ENCODE peak calls at places on chromosomes 5 and 9, in four cellular contexts. W is mesendoderm, M is heart right ventricle, Y is sigmoid colon. A is an unnamed sample.
A peak's percentile ranks its signal among the peaks of the same experiment; 100 is the strongest.

GRCh38 chr5:95375591-95375990 is 15.6 kb upstream of the FAM81B start:
- DNase-seq in W (no peak), Y (no peak), M (no peak), A (no peak)

GRCh38 chr5:119153629-119154028 is 82.7 kb downstream of the DMXL1 start:
- DNase-seq in M (no peak), Y (no peak), W (no peak), A (no peak)

GRCh38 chr9:70120834-70121510 is 77.3 kb downstream of the MAMDC2 start:
- DNase-seq in Y (peak; percentile 89), W (peak; percentile 51), M (peak; percentile 66), A (no peak)

GRCh38 chr9:92663951-92664350 is 6.0 kb downstream of the IPPK start:
- DNase-seq in W (no peak), M (no peak), Y (no peak), A (no peak)

GRCh38 chr5:167207081-167207480 is 1084.4 kb upstream of the WWC1 start:
- DNase-seq in M (no peak), Y (peak; percentile 69), W (no peak), A (no peak)

GRCh38 chr5:113166710-113167366 is 190.2 kb downstream of the DCP2 start:
- DNase-seq in W (no peak), M (no peak), Y (no peak), A (no peak)

GRCh38 chr5:144698454-144698853 is 527.8 kb downstream of the KCTD16 start:
- DNase-seq in M (no peak), Y (no peak), W (peak; percentile 67), A (no peak)

GRCh38 chr9:89122944-89123343 is 55.7 kb downstream of the SHC3 start:
- DNase-seq in M (no peak), W (no peak), Y (no peak), A (no peak)

GRCh38 chr5:114362977-114363721 is 1.3 kb downstream of the KCNN2 start:
- DNase-seq in W (peak; percentile 43), M (no peak), Y (no peak), A (no peak)

GRCh38 chr5:119036101-119036762 is 34.7 kb upstream of the DMXL1 start:
- DNase-seq in M (no peak), W (no peak), Y (no peak), A (no peak)

GRCh38 chr5:125657936-125658335 is 765.3 kb upstream of the GRAMD2B start:
- DNase-seq in M (no peak), W (no peak), Y (no peak), A (no peak)

GRCh38 chr5:3359642-3360041 is 236.0 kb upstream of the IRX1 start:
- DNase-seq in M (no peak), W (no peak), Y (no peak), A (no peak)

GRCh38 chr5:61597684-61598083 is 265.6 kb downstream of the ZSWIM6 start:
- DNase-seq in W (no peak), M (no peak), Y (no peak), A (no peak)

GRCh38 chr5:171067540-171068130 is 205.8 kb downstream of the RANBP17 start:
- DNase-seq in M (no peak), W (no peak), Y (no peak), A (no peak)

GRCh38 chr9:20784196-20784595 is 100.1 kb downstream of the FOCAD start:
- DNase-seq in M (no peak), Y (no peak), W (no peak), A (no peak)

GRCh38 chr9:84169240-84169639 is 171.3 kb downstream of the SLC28A3 start:
- DNase-seq in M (no peak), W (no peak), Y (no peak), A (no peak)

GRCh38 chr9:14029811-14030210 is 284.1 kb downstream of the NFIB start:
- DNase-seq in Y (no peak), W (no peak), M (no peak), A (no peak)

GRCh38 chr5:172778223-172778814 is 7.3 kb upstream of the DUSP1 start:
- DNase-seq in W (peak; percentile 70), M (no peak), Y (peak; percentile 80), A (no peak)

GRCh38 chr5:76252437-76252836 is 150.6 kb upstream of the IQGAP2 start:
- DNase-seq in M (no peak), W (no peak), Y (no peak), A (no peak)

GRCh38 chr5:88889165-88890069 is 6.4 kb upstream of the MEF2C start:
- DNase-seq in Y (peak; percentile 86), W (peak; percentile 46), M (peak; percentile 71), A (no peak)

GRCh38 chr5:124901081-124901480 is 154.6 kb upstream of the ZNF608 start:
- DNase-seq in Y (no peak), M (no peak), W (no peak), A (no peak)

GRCh38 chr5:89342106-89342876 is 459.3 kb upstream of the MEF2C start:
- DNase-seq in M (no peak), W (no peak), Y (no peak), A (no peak)

GRCh38 chr5:77644443-77645157 is 6.1 kb upstream of the OTP start:
- DNase-seq in M (no peak), Y (no peak), W (peak; percentile 58), A (no peak)

GRCh38 chr9:117768740-117769400 is 64.7 kb downstream of the TLR4 start:
- DNase-seq in M (no peak), Y (no peak), W (peak; percentile 82), A (no peak)

GRCh38 chr5:178940569-178941360 is at the start of gene ZNF454:
- DNase-seq in W (peak; percentile 97), M (peak; percentile 94), Y (peak; percentile 97), A (peak; percentile 41)

GRCh38 chr5:139649082-139649991 is 1.2 kb downstream of the CXXC5 start:
- DNase-seq in W (peak; percentile 80), Y (peak; percentile 69), M (no peak), A (no peak)

GRCh38 chr9:122819326-122819725 is 9.1 kb downstream of the PDCL start:
- DNase-seq in Y (no peak), M (no peak), W (no peak), A (no peak)

GRCh38 chr5:84383816-84384603 is 670 bp downstream of the EDIL3 start:
- DNase-seq in M (peak; percentile 15), W (peak; percentile 71), Y (no peak), A (no peak)

GRCh38 chr5:34658023-34658422 is 1.9 kb downstream of the RAI14 start:
- DNase-seq in Y (no peak), M (no peak), W (peak; percentile 50), A (no peak)

GRCh38 chr5:84149094-84149493 is 235.6 kb downstream of the EDIL3 start:
- DNase-seq in W (peak; percentile 42), Y (no peak), M (no peak), A (no peak)

GRCh38 chr5:177367981-177368960 is 10.5 kb downstream of the RGS14 start:
- DNase-seq in M (no peak), W (no peak), Y (no peak), A (no peak)
- H3K4me1 ChIP-seq in M (peaks cover 18% of the 10 kb centered on the region), W (peaks cover 12% of the 10 kb centered on the region), Y (peaks cover 33% of the 10 kb centered on the region), A (peaks cover 11% of the 10 kb centered on the region)

DNA sequence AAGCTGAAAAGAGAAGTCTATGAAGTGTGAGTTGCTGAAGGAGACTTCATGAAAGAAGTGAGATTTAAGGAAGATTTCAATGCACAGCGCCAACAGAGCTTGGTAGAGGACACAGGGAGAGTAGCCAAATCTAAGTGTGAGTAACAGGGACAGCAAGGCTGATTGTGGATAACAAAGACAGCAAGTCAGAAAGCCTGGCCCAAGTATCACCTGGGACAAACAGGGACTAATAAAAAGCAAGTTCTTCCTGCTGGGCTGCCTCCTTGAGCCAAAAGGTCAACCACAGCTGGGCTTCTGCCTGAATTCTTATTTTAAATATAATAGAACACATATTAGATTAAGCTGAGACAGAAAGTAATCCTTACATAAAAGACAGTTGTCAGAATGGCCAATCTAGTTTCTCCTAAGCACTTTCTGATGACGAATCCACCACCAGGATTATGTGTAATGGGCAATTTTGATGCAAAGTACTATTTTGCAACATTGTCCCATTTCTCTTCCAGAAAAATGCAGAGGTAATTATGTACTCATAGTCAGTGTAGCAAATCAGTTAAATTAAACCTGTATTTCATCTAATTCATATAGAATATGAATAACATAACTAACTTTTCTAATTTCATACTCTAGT is 73.8 kb downstream of the MAPKAP1 start:
- DNase-seq in Y (no peak), M (no peak), W (no peak), A (no peak)
- H3K4me3 ChIP-seq in Y (no peak overlapping the region), M (no peak overlapping the region), W (no peak overlapping the region), A (no peak overlapping the region)

GRCh38 chr5:141681695-141682641 is at the start of gene ARAP3:
- DNase-seq in W (peak; percentile 89), Y (peak; percentile 90), M (peak; percentile 90), A (peak; percentile 65)
- H3K27ac ChIP-seq in W (peak within 1 kb of the TSS; percentile 93), Y (peak within 1 kb of the TSS; percentile 68), M (peak within 1 kb of the TSS; percentile 86), A (peak within 1 kb of the TSS; percentile 71)

DNA sequence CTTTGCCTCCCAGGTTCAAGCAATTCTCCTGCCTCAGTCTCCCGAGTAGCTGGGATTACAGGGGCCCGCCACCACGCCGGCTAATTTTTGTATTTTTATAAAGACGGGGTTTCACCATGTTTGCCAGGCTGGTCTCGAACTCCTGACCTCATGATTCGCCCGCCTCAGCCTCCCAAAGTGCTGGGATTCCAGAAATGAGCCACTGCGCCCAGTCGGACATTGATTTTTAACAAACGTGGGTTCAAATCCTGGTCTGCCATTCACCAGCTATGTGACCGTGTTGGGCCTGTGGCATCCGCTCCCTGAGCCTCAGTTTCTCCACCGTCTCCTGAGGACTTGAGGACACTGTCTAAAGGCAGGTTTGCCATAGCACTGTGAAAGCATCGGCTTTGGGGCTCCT is 41.8 kb upstream of the NEK6 start:
- DNase-seq in M (no peak), Y (peak; percentile 41), W (no peak), A (no peak)
- H3K4me1 ChIP-seq in M (peaks cover 13% of the 10 kb centered on the region), Y (peaks cover 8% of the 10 kb centered on the region), W (no peaks in the 10 kb centered on the region), A (peaks cover 7% of the 10 kb centered on the region)

GRCh38 chr9:124102363-124102762 is 90.8 kb downstream of the LHX2 start:
- DNase-seq in Y (no peak), W (no peak), M (no peak), A (no peak)

GRCh38 chr9:124105266-124105665 is 93.7 kb downstream of the LHX2 start:
- DNase-seq in W (no peak), Y (no peak), M (peak; percentile 66), A (no peak)

GRCh38 chr9:124110307-124110915 is 98.8 kb downstream of the LHX2 start:
- DNase-seq in Y (no peak), W (peak; percentile 77), M (peak; percentile 35), A (peak; percentile 15)

DNA sequence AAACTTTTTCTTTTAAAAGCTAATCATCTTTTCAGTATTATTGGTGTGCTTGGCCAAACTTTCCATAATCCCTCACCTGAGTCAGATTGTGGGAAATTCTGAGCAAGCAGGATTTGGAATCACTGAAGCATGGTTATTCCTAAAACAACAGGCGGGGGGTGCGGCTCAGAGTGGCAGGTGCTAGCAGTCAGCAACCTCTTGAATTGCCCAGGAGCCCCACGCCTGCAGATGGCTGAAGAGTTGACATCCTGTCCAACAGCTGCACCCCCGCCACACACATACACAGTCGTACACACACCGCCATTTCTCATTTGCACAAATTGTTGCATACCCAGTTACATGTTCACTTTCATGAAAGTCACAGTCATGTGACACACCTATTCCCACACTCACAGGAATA is 96.6 kb downstream of the LHX2 start:
- DNase-seq in M (no peak), Y (no peak), W (no peak), A (no peak)
- H3K4me3 ChIP-seq in M (no peak overlapping the region), Y (no peak overlapping the region), W (no peak overlapping the region), A (no peak overlapping the region)

GRCh38 chr5:14040542-14040941 is 96.1 kb upstream of the DNAH5 start:
- DNase-seq in Y (no peak), W (peak; percentile 72), M (no peak), A (no peak)
- H3K27ac ChIP-seq in Y (no peak overlapping the region), W (no peak overlapping the region), M (no peak overlapping the region), A (no peak overlapping the region)